ENCODE peak calls at places on chromosomes 16 and 17, in six cellular contexts. One of them, this sample, is unnamed. For H3K9me2, the result is how much of the 10 kb centered on the place peaks cover.

GRCh38 chr17:62929320-62929719 is 36.7 kb upstream of the TANC2 start:
- DNase-seq in GM23248: no peak
- DNase-seq in GM23338: no peak
- DNase-seq in hepatocyte: no peak
- DNase-seq in HCT116: peak
- DNase-seq in MM.1S: no peak
- DNase-seq in this sample: peak

GRCh38 chr17:7432296-7432695 is 2.9 kb upstream of the TMEM102 start:
- DNase-seq in GM23248: no peak
- DNase-seq in GM23338: no peak
- DNase-seq in hepatocyte: no peak
- DNase-seq in HCT116: no peak
- DNase-seq in MM.1S: no peak
- DNase-seq in this sample: no peak

GRCh38 chr16:56841233-56841632 is 23.8 kb upstream of the SLC12A3 start:
- DNase-seq in GM23248: peak
- DNase-seq in GM23338: no peak
- DNase-seq in hepatocyte: no peak
- DNase-seq in HCT116: no peak
- DNase-seq in MM.1S: no peak
- DNase-seq in this sample: no peak

GRCh38 chr17:31595666-31596381 is 204.3 kb downstream of the RAB11FIP4 start:
- DNase-seq in GM23248: peak
- DNase-seq in GM23338: no peak
- DNase-seq in hepatocyte: peak
- DNase-seq in HCT116: no peak
- DNase-seq in MM.1S: no peak
- DNase-seq in this sample: peak

GRCh38 chr17:82892869-82893565 is 53.2 kb upstream of the ZNF750 start:
- DNase-seq in GM23248: no peak
- DNase-seq in GM23338: no peak
- DNase-seq in hepatocyte: no peak
- DNase-seq in HCT116: no peak
- DNase-seq in MM.1S: no peak
- DNase-seq in this sample: no peak

GRCh38 chr16:84532299-84532724 is 27.9 kb upstream of the MEAK7 start:
- DNase-seq in GM23248: peak
- DNase-seq in GM23338: peak
- DNase-seq in hepatocyte: peak
- DNase-seq in HCT116: no peak
- DNase-seq in MM.1S: no peak
- DNase-seq in this sample: no peak

GRCh38 chr16:86091976-86092375 is 193.0 kb downstream of the IRF8 start:
- DNase-seq in GM23248: no peak
- DNase-seq in GM23338: no peak
- DNase-seq in hepatocyte: no peak
- DNase-seq in HCT116: no peak
- DNase-seq in MM.1S: no peak
- DNase-seq in this sample: no peak

GRCh38 chr16:57591086-57591869 is 37.2 kb upstream of the ADGRG1 start:
- DNase-seq in GM23248: peak
- DNase-seq in GM23338: peak
- DNase-seq in hepatocyte: peak
- DNase-seq in HCT116: peak
- DNase-seq in MM.1S: peak
- DNase-seq in this sample: peak

GRCh38 chr16:35908942-35909341 is 2449.5 kb downstream of the TP53TG3F start:
- DNase-seq in GM23248: no peak
- DNase-seq in GM23338: peak
- DNase-seq in hepatocyte: no peak
- DNase-seq in HCT116: peak
- DNase-seq in MM.1S: no peak
- DNase-seq in this sample: no peak

GRCh38 chr17:9645858-9646555 is 690 bp downstream of the USP43 start:
- DNase-seq in GM23248: peak
- DNase-seq in GM23338: peak
- DNase-seq in hepatocyte: peak
- DNase-seq in HCT116: peak
- DNase-seq in MM.1S: no peak
- DNase-seq in this sample: peak

GRCh38 chr17:64277831-64278562 is 14.9 kb upstream of the TEX2 start:
- DNase-seq in GM23248: peak
- DNase-seq in GM23338: no peak
- DNase-seq in hepatocyte: no peak
- DNase-seq in HCT116: no peak
- DNase-seq in MM.1S: no peak
- DNase-seq in this sample: no peak

GRCh38 chr17:66715745-66716156 is 119.2 kb upstream of the CACNG5 start:
- DNase-seq in GM23248: peak
- DNase-seq in GM23338: peak
- DNase-seq in hepatocyte: peak
- DNase-seq in HCT116: peak
- DNase-seq in MM.1S: peak
- DNase-seq in this sample: peak

GRCh38 chr16:72612271-72612670 is 435.7 kb downstream of the ZFHX3 start:
- DNase-seq in GM23248: peak
- DNase-seq in GM23338: no peak
- DNase-seq in hepatocyte: peak
- DNase-seq in HCT116: no peak
- DNase-seq in MM.1S: no peak
- DNase-seq in this sample: no peak

GRCh38 chr17:68089881-68090280 is 54.3 kb downstream of the KPNA2 start:
- DNase-seq in GM23248: peak
- DNase-seq in GM23338: no peak
- DNase-seq in hepatocyte: peak
- DNase-seq in HCT116: peak
- DNase-seq in MM.1S: no peak
- DNase-seq in this sample: peak

GRCh38 chr17:4453821-4454591 is 20.3 kb downstream of the SPNS3 start:
- DNase-seq in GM23248: no peak
- DNase-seq in GM23338: no peak
- DNase-seq in hepatocyte: peak
- DNase-seq in HCT116: no peak
- DNase-seq in MM.1S: no peak
- DNase-seq in this sample: no peak

GRCh38 chr17:59165933-59166342 is 10.4 kb downstream of the PRR11 start:
- DNase-seq in GM23248: peak
- DNase-seq in GM23338: peak
- DNase-seq in hepatocyte: peak
- DNase-seq in HCT116: peak
- DNase-seq in MM.1S: peak
- DNase-seq in this sample: peak

GRCh38 chr17:51651513-51652298 is 391.4 kb downstream of the UTP18 start:
- DNase-seq in GM23248: no peak
- DNase-seq in GM23338: no peak
- DNase-seq in hepatocyte: no peak
- DNase-seq in HCT116: no peak
- DNase-seq in MM.1S: no peak
- DNase-seq in this sample: no peak

GRCh38 chr16:25171390-25171789 is 45.4 kb upstream of the AQP8 start:
- DNase-seq in GM23248: no peak
- DNase-seq in GM23338: no peak
- DNase-seq in hepatocyte: no peak
- DNase-seq in HCT116: no peak
- DNase-seq in MM.1S: no peak
- DNase-seq in this sample: no peak

GRCh38 chr17:22270381-22270780 is 578.1 kb downstream of the KCNJ18 start:
- DNase-seq in GM23248: no peak
- DNase-seq in GM23338: no peak
- DNase-seq in hepatocyte: no peak
- DNase-seq in HCT116: no peak
- DNase-seq in MM.1S: no peak
- DNase-seq in this sample: no peak

DNA sequence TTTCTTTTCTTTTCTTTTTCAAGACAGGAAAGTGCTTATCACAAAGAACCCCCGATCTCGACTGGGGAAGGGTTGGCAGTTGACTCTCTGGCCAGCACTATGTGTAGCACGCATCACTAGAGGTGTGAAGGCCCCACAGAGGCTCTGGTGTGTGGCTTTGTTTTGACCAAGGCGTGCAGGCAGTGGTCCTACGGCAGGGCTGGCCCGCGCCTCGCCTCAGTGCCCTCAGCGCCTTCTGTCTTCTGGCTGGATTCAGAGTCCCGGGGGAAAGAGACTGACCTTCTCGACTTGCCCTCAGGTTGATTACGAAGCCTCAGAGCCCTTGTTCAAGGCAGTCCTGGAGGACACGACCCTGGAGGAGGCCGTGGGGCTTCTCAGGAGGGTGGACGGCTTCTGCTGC is 18.7 kb downstream of the SGSH start:
- DNase-seq in GM23248: no peak
- DNase-seq in GM23338: no peak
- DNase-seq in hepatocyte: no peak
- DNase-seq in HCT116: no peak
- DNase-seq in MM.1S: no peak
- DNase-seq in this sample: no peak
- TF ChIP-seq EZH2 in GM23248: no peak
- TF ChIP-seq EZH2 in GM23338: no peak
- TF ChIP-seq EZH2 in hepatocyte: no peak
- TF ChIP-seq EZH2 in HCT116: no peak
- TF ChIP-seq EZH2 in MM.1S: no peak
- TF ChIP-seq EZH2 in this sample: no peak

GRCh38 chr17:61422116-61422799 is 22.6 kb downstream of the TBX2 start:
- DNase-seq in GM23248: no peak
- DNase-seq in GM23338: no peak
- DNase-seq in hepatocyte: no peak
- DNase-seq in HCT116: no peak
- DNase-seq in MM.1S: no peak
- DNase-seq in this sample: no peak

GRCh38 chr17:61420128-61420527 is 20.5 kb downstream of the TBX2 start:
- DNase-seq in GM23248: no peak
- DNase-seq in GM23338: no peak
- DNase-seq in hepatocyte: no peak
- DNase-seq in HCT116: no peak
- DNase-seq in MM.1S: no peak
- DNase-seq in this sample: no peak

GRCh38 chr17:61420745-61421398 is 21.2 kb downstream of the TBX2 start:
- DNase-seq in GM23248: no peak
- DNase-seq in GM23338: no peak
- DNase-seq in hepatocyte: no peak
- DNase-seq in HCT116: no peak
- DNase-seq in MM.1S: no peak
- DNase-seq in this sample: no peak

GRCh38 chr17:61422869-61423268 is 23.2 kb downstream of the TBX2 start:
- DNase-seq in GM23248: no peak
- DNase-seq in GM23338: no peak
- DNase-seq in hepatocyte: no peak
- DNase-seq in HCT116: no peak
- DNase-seq in MM.1S: no peak
- DNase-seq in this sample: no peak

GRCh38 chr17:61421460-61421859 is 21.8 kb downstream of the TBX2 start:
- DNase-seq in GM23248: no peak
- DNase-seq in GM23338: no peak
- DNase-seq in hepatocyte: no peak
- DNase-seq in HCT116: no peak
- DNase-seq in MM.1S: no peak
- DNase-seq in this sample: no peak
- H3K9me2 ChIP-seq in GM23248: under half
- H3K9me2 ChIP-seq in GM23338: under half
- H3K9me2 ChIP-seq in hepatocyte: under half
- H3K9me2 ChIP-seq in HCT116: under half
- H3K9me2 ChIP-seq in MM.1S: under half
- H3K9me2 ChIP-seq in this sample: under half

DNA sequence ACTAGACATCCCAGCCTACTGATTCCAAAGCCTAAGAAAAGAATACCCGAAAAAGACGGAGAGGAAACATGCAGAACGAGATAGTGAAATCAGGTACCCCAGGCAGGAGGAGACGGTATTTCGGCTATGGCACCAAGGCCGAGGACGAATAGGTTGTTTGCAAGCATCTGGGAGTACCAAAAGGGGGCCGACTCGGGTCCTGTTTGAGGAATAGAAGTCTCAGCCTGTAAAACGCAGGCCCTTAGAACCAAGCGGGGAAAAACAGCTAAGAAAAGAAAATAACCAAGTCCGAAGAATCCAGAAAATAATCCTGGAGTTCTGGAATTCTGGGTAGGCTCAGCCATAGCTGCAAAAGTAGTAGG is 537 bp downstream of the SLC35B1 start:
- DNase-seq in GM23248: peak
- DNase-seq in GM23338: peak
- DNase-seq in hepatocyte: no peak
- DNase-seq in HCT116: no peak
- DNase-seq in MM.1S: peak
- DNase-seq in this sample: no peak
- H3K4me2 ChIP-seq in GM23248: peak
- H3K4me2 ChIP-seq in GM23338: peak
- H3K4me2 ChIP-seq in hepatocyte: peak
- H3K4me2 ChIP-seq in HCT116: peak
- H3K4me2 ChIP-seq in MM.1S: peak
- H3K4me2 ChIP-seq in this sample: peak

DNA sequence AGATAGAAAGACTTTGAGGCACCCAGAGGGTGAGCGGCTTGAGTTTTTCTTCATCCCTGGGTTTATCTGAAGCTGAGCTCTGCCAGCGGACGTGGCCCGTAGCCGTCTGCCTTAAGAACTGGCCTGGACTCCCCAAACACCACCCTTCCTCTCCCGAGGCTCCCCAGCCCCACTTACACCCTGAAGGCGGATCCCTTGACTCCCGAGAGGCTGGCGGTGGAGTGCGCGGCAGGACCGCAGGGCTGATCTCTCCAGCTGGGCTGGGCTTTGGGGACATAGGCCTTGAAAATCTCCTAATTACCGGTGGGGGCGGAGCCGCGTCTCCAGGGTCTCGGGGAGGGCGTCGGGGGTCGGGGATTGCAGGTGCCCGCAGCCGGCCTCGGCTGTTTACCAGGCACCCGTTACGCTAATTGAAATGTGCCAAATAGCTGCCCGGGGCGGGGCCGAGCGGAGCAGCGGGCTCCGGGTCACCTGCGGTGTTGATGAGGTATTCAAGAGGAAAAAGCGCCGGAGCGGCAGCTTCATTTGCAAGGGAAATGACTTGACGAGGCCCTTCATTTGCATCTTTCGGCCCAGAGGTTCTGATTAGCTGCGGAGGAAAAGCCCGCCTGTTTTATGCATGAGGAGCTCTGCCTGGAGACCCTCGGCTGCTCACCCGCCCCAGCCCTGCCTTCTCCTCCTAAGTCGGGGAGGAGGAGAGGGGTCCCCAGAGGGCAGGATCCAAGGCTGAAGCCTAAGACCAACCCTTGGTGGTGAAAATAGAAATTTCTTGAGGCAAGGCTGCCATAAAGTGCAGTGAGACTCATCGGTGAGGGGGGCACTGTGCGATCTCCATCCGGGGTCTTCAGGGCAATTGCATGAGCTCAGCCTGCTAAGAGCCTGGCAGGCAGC is 100.7 kb downstream of the MGAT5B start:
- DNase-seq in GM23248: no peak
- DNase-seq in GM23338: peak
- DNase-seq in hepatocyte: peak
- DNase-seq in HCT116: no peak
- DNase-seq in MM.1S: peak
- DNase-seq in this sample: peak
- TF ChIP-seq EZH2 in GM23248: peak
- TF ChIP-seq EZH2 in GM23338: no peak
- TF ChIP-seq EZH2 in hepatocyte: peak
- TF ChIP-seq EZH2 in HCT116: no peak
- TF ChIP-seq EZH2 in MM.1S: no peak
- TF ChIP-seq EZH2 in this sample: no peak

This sample was measured in PC-3.